ENCODE peak calls at places on chromosomes 6 and 20, in six cellular contexts. One of them, this sample, is unnamed.

GRCh38 chr20:62696431-62696957 is 12.1 kb upstream of the NTSR1 start:
- DNase-seq in H1: no peak
- DNase-seq in IMR-90: no peak
- DNase-seq in neuronal stem cell: no peak
- DNase-seq in H9: no peak
- DNase-seq in mesendoderm: no peak
- DNase-seq in this sample: no peak

GRCh38 chr6:106223300-106223930 is 102.1 kb downstream of the ATG5 start:
- DNase-seq in neuronal stem cell: peak; percentile 50
- DNase-seq in mesendoderm: peak; percentile 68
- DNase-seq in H1: no peak
- DNase-seq in H9: no peak
- DNase-seq in IMR-90: peak; percentile 79
- DNase-seq in this sample: peak; percentile 74

GRCh38 chr6:36666726-36667591 is 11.6 kb upstream of the CDKN1A start:
- DNase-seq in IMR-90: peak; percentile 96
- DNase-seq in neuronal stem cell: peak; percentile 54
- DNase-seq in H1: peak; percentile 60
- DNase-seq in mesendoderm: peak; percentile 67
- DNase-seq in H9: peak; percentile 82
- DNase-seq in this sample: peak; percentile 95

GRCh38 chr20:6095409-6095808 is 27.4 kb downstream of the FERMT1 start:
- DNase-seq in neuronal stem cell: no peak
- DNase-seq in H9: no peak
- DNase-seq in H1: no peak
- DNase-seq in IMR-90: no peak
- DNase-seq in mesendoderm: no peak
- DNase-seq in this sample: no peak

GRCh38 chr20:51019598-51020592 is 3.0 kb downstream of the KCNG1 start:
- DNase-seq in IMR-90: no peak
- DNase-seq in H9: no peak
- DNase-seq in mesendoderm: no peak
- DNase-seq in H1: no peak
- DNase-seq in neuronal stem cell: no peak
- DNase-seq in this sample: no peak

GRCh38 chr6:165722022-165722421 is 59.0 kb upstream of the PDE10A start:
- DNase-seq in IMR-90: no peak
- DNase-seq in H1: no peak
- DNase-seq in neuronal stem cell: no peak
- DNase-seq in mesendoderm: no peak
- DNase-seq in H9: no peak
- DNase-seq in this sample: no peak

GRCh38 chr6:53203483-53203882 is 54.8 kb upstream of the GCM1 start:
- DNase-seq in neuronal stem cell: no peak
- DNase-seq in H1: no peak
- DNase-seq in H9: no peak
- DNase-seq in mesendoderm: no peak
- DNase-seq in IMR-90: no peak
- DNase-seq in this sample: no peak

GRCh38 chr6:158648682-158649131 is 1.1 kb upstream of the SYTL3 start:
- DNase-seq in mesendoderm: no peak
- DNase-seq in H1: no peak
- DNase-seq in H9: no peak
- DNase-seq in neuronal stem cell: no peak
- DNase-seq in IMR-90: peak; percentile 96
- DNase-seq in this sample: peak; percentile 97

GRCh38 chr6:43095939-43096338 is 19.8 kb downstream of the PTK7 start:
- DNase-seq in mesendoderm: peak; percentile 74
- DNase-seq in H1: no peak
- DNase-seq in H9: peak; percentile 29
- DNase-seq in neuronal stem cell: no peak
- DNase-seq in IMR-90: no peak
- DNase-seq in this sample: peak; percentile 14

GRCh38 chr20:5652626-5653573 is 97.3 kb upstream of the SHLD1 start:
- DNase-seq in H1: no peak
- DNase-seq in neuronal stem cell: no peak
- DNase-seq in mesendoderm: no peak
- DNase-seq in IMR-90: peak; percentile 98
- DNase-seq in H9: no peak
- DNase-seq in this sample: peak; percentile 41

GRCh38 chr6:27922949-27923348 is 10.8 kb upstream of the OR2B2 start:
- DNase-seq in IMR-90: no peak
- DNase-seq in H9: no peak
- DNase-seq in neuronal stem cell: no peak
- DNase-seq in mesendoderm: no peak
- DNase-seq in H1: no peak
- DNase-seq in this sample: no peak

GRCh38 chr6:36717231-36717825 is 19.7 kb downstream of the RAB44 start:
- DNase-seq in neuronal stem cell: no peak
- DNase-seq in H1: no peak
- DNase-seq in IMR-90: no peak
- DNase-seq in H9: no peak
- DNase-seq in mesendoderm: no peak
- DNase-seq in this sample: no peak

GRCh38 chr6:149357726-149358538 is 40.4 kb downstream of the TAB2 start:
- DNase-seq in neuronal stem cell: no peak
- DNase-seq in H1: no peak
- DNase-seq in H9: no peak
- DNase-seq in mesendoderm: no peak
- DNase-seq in IMR-90: peak; percentile 17
- DNase-seq in this sample: no peak

GRCh38 chr6:110878751-110879539 is 4.4 kb downstream of the AMD1 start:
- DNase-seq in IMR-90: peak; percentile 59
- DNase-seq in neuronal stem cell: no peak
- DNase-seq in mesendoderm: peak; percentile 64
- DNase-seq in H9: no peak
- DNase-seq in H1: no peak
- DNase-seq in this sample: peak; percentile 79

GRCh38 chr6:69813508-69813907 is 16.7 kb upstream of the LMBRD1 start:
- DNase-seq in IMR-90: no peak
- DNase-seq in H1: no peak
- DNase-seq in mesendoderm: no peak
- DNase-seq in H9: no peak
- DNase-seq in neuronal stem cell: no peak
- DNase-seq in this sample: peak; percentile 11

GRCh38 chr6:42396720-42397119 is 55.0 kb downstream of the TRERF1 start:
- DNase-seq in H1: no peak
- DNase-seq in mesendoderm: no peak
- DNase-seq in neuronal stem cell: no peak
- DNase-seq in IMR-90: no peak
- DNase-seq in H9: peak; percentile 38
- DNase-seq in this sample: no peak

GRCh38 chr6:160027931-160028330 is 59.0 kb downstream of the IGF2R start:
- DNase-seq in neuronal stem cell: no peak
- DNase-seq in IMR-90: no peak
- DNase-seq in H1: no peak
- DNase-seq in H9: no peak
- DNase-seq in mesendoderm: no peak
- DNase-seq in this sample: no peak

GRCh38 chr6:119187596-119187995 is 109.1 kb upstream of the FAM184A start:
- DNase-seq in H9: no peak
- DNase-seq in H1: no peak
- DNase-seq in IMR-90: no peak
- DNase-seq in mesendoderm: peak; percentile 77
- DNase-seq in neuronal stem cell: no peak
- DNase-seq in this sample: no peak

GRCh38 chr20:37902504-37903313 is at the start of gene VSTM2L:
- DNase-seq in IMR-90: peak; percentile 47
- DNase-seq in mesendoderm: peak; percentile 56
- DNase-seq in neuronal stem cell: no peak
- DNase-seq in H1: no peak
- DNase-seq in H9: peak; percentile 36
- DNase-seq in this sample: peak; percentile 28

GRCh38 chr6:57222684-57223077 is 574 bp upstream of the RAB23 start:
- DNase-seq in IMR-90: no peak
- DNase-seq in neuronal stem cell: no peak
- DNase-seq in H9: no peak
- DNase-seq in mesendoderm: peak; percentile 31
- DNase-seq in H1: no peak
- DNase-seq in this sample: no peak

GRCh38 chr6:81797594-81797993 is 45.1 kb upstream of the TENT5A start:
- DNase-seq in H1: no peak
- DNase-seq in neuronal stem cell: no peak
- DNase-seq in H9: no peak
- DNase-seq in IMR-90: no peak
- DNase-seq in mesendoderm: no peak
- DNase-seq in this sample: no peak

GRCh38 chr6:38847497-38847896 is 132.4 kb downstream of the DNAH8 start:
- DNase-seq in H1: no peak
- DNase-seq in neuronal stem cell: no peak
- DNase-seq in IMR-90: no peak
- DNase-seq in mesendoderm: no peak
- DNase-seq in H9: no peak
- DNase-seq in this sample: no peak

GRCh38 chr20:13396036-13396435 is 175.0 kb downstream of the ISM1 start:
- DNase-seq in H9: no peak
- DNase-seq in mesendoderm: no peak
- DNase-seq in IMR-90: peak; percentile 56
- DNase-seq in neuronal stem cell: no peak
- DNase-seq in H1: no peak
- DNase-seq in this sample: peak; percentile 30

GRCh38 chr6:42453027-42453648 is 1.4 kb upstream of the TRERF1 start:
- DNase-seq in H1: peak; percentile 91
- DNase-seq in neuronal stem cell: peak; percentile 92
- DNase-seq in mesendoderm: peak; percentile 94
- DNase-seq in IMR-90: peak; percentile 90
- DNase-seq in H9: peak; percentile 93
- DNase-seq in this sample: peak; percentile 93

GRCh38 chr6:111011360-111012142 is 29.7 kb downstream of the RPF2 start:
- DNase-seq in mesendoderm: peak; percentile 65
- DNase-seq in neuronal stem cell: peak; percentile 35
- DNase-seq in H1: no peak
- DNase-seq in IMR-90: peak; percentile 55
- DNase-seq in H9: no peak
- DNase-seq in this sample: peak; percentile 60

GRCh38 chr6:42407379-42407778 is 44.3 kb downstream of the TRERF1 start:
- DNase-seq in H1: no peak
- DNase-seq in mesendoderm: peak; percentile 19
- DNase-seq in H9: no peak
- DNase-seq in IMR-90: peak; percentile 92
- DNase-seq in neuronal stem cell: no peak
- DNase-seq in this sample: peak; percentile 61

GRCh38 chr20:49356676-49357075 is 78.8 kb upstream of the ZNFX1 start:
- DNase-seq in H1: no peak
- DNase-seq in mesendoderm: no peak
- DNase-seq in H9: no peak
- DNase-seq in IMR-90: no peak
- DNase-seq in neuronal stem cell: no peak
- DNase-seq in this sample: no peak

GRCh38 chr6:48111143-48111506 is at the start of gene PTCHD4:
- DNase-seq in mesendoderm: peak; percentile 75
- DNase-seq in IMR-90: peak; percentile 48
- DNase-seq in H9: peak; percentile 76
- DNase-seq in H1: no peak
- DNase-seq in neuronal stem cell: no peak
- DNase-seq in this sample: peak; percentile 73

GRCh38 chr6:4853349-4853748 is 77.1 kb downstream of the CDYL start:
- DNase-seq in neuronal stem cell: no peak
- DNase-seq in H1: no peak
- DNase-seq in H9: no peak
- DNase-seq in mesendoderm: peak; percentile 39
- DNase-seq in IMR-90: no peak
- DNase-seq in this sample: no peak

GRCh38 chr6:32194825-32195651 is 2.6 kb upstream of the GPSM3 start:
- DNase-seq in H9: peak; percentile 43
- DNase-seq in mesendoderm: peak; percentile 78
- DNase-seq in neuronal stem cell: no peak
- DNase-seq in IMR-90: peak; percentile 62
- DNase-seq in H1: no peak
- DNase-seq in this sample: peak; percentile 82

GRCh38 chr20:14142171-14142570 is 146.9 kb downstream of the MACROD2 start:
- DNase-seq in H1: peak; percentile 58
- DNase-seq in IMR-90: peak; percentile 19
- DNase-seq in H9: peak; percentile 84
- DNase-seq in mesendoderm: peak; percentile 97
- DNase-seq in neuronal stem cell: peak; percentile 72
- DNase-seq in this sample: peak; percentile 42

DNA sequence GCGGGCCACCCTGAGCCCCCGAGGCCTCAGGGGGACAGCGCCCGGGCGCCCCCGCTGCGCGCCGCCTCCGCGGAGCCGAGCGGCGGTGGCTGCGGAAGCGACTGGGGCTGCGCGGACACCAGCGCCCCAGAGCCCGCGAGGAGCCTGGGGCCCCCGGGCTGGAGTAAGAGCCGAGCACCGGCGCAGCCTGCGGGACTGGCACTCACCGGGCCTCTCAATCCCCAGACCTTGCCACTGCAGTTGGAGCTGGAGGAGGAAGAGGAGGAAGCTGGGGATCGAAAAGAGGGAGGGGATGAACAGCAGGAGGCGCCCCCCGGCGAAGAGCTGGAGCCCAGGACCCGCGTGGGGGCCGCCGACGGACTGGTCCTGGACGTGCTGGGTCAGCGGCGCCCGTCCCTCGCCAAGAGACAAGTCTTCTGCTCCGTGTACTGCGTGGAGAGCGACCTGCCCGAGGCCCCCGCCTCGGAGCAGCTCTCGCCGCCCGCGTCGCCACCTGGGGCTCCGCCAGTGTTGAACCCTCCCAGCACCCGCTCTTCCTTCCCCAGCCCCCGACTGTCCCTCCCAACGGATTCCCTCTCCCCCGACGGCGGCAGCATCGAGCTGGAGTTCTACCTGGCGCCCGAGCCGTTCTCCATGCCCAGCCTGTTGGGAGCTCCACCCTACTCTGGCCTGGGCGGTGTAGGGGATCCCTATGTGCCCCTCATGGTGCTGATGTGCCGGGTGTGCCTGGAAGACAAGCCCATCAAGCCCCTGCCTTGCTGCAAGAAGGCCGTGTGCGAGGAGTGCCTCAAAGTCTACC is 579 bp downstream of the RNF217 start:
- DNase-seq in mesendoderm: peak; percentile 75
- DNase-seq in H9: peak; percentile 66
- DNase-seq in neuronal stem cell: no peak
- DNase-seq in H1: peak; percentile 74
- DNase-seq in IMR-90: peak; percentile 35
- DNase-seq in this sample: peak; percentile 64
- H3K18ac ChIP-seq in mesendoderm: peak overlapping the region; percentile 97
- H3K18ac ChIP-seq in H9: peak overlapping the region; percentile 65
- H3K18ac ChIP-seq in neuronal stem cell: peak overlapping the region; percentile 97
- H3K18ac ChIP-seq in H1: peak overlapping the region; percentile 68
- H3K18ac ChIP-seq in IMR-90: peak overlapping the region; percentile 84
- H3K18ac ChIP-seq in this sample: peak overlapping the region; percentile 99

GRCh38 chr6:21603516-21603952 is 10.0 kb downstream of the SOX4 start:
- DNase-seq in neuronal stem cell: no peak
- DNase-seq in H1: no peak
- DNase-seq in H9: no peak
- DNase-seq in IMR-90: no peak
- DNase-seq in mesendoderm: no peak
- DNase-seq in this sample: no peak
- H2BK15ac ChIP-seq in neuronal stem cell: no peak overlapping the region
- H2BK15ac ChIP-seq in H1: no peak overlapping the region
- H2BK15ac ChIP-seq in H9: no peak overlapping the region
- H2BK15ac ChIP-seq in IMR-90: no peak overlapping the region
- H2BK15ac ChIP-seq in mesendoderm: no peak overlapping the region
- H2BK15ac ChIP-seq in this sample: no peak overlapping the region

GRCh38 chr6:44263357-44264100 is 1.8 kb downstream of the NFKBIE start:
- DNase-seq in IMR-90: peak; percentile 55
- DNase-seq in neuronal stem cell: no peak
- DNase-seq in H9: no peak
- DNase-seq in mesendoderm: no peak
- DNase-seq in H1: no peak
- DNase-seq in this sample: peak; percentile 77
- H3K18ac ChIP-seq in IMR-90: peak overlapping the region; percentile 12
- H3K18ac ChIP-seq in neuronal stem cell: no peak overlapping the region
- H3K18ac ChIP-seq in H9: no peak overlapping the region
- H3K18ac ChIP-seq in mesendoderm: no peak overlapping the region
- H3K18ac ChIP-seq in H1: no peak overlapping the region
- H3K18ac ChIP-seq in this sample: peak overlapping the region; percentile 28

GRCh38 chr6:15861486-15861885 is 198.7 kb upstream of the DTNBP1 start:
- DNase-seq in neuronal stem cell: no peak
- DNase-seq in IMR-90: no peak
- DNase-seq in H9: no peak
- DNase-seq in H1: no peak
- DNase-seq in mesendoderm: no peak
- DNase-seq in this sample: no peak
- H2BK15ac ChIP-seq in neuronal stem cell: no peak overlapping the region
- H2BK15ac ChIP-seq in IMR-90: no peak overlapping the region
- H2BK15ac ChIP-seq in H9: no peak overlapping the region
- H2BK15ac ChIP-seq in H1: no peak overlapping the region
- H2BK15ac ChIP-seq in mesendoderm: no peak overlapping the region
- H2BK15ac ChIP-seq in this sample: peak overlapping the region; percentile 37